ENCODE peak calls at places on chromosomes 16 and 17, in four cellular contexts. O, L, R and X are unnamed samples.

GRCh38 chr17:40316571-40317344 is 7.8 kb downstream of the RARA start:
- DNase-seq in O (peak), L (peak), R (peak), X (peak)

GRCh38 chr17:31216053-31216751 is 80.8 kb downstream of the OMG start:
- DNase-seq in O (peak), L (peak), R (no peak), X (peak)

GRCh38 chr17:63274156-63274555 is 171.9 kb downstream of the CYB561 start:
- DNase-seq in O (peak), L (peak), R (no peak), X (peak)

GRCh38 chr17:49434821-49435581 is 20.3 kb upstream of the PHB1 start:
- DNase-seq in O (peak), L (peak), R (no peak), X (peak)

GRCh38 chr16:28585674-28586073 is 11.2 kb downstream of the SULT1A2 start:
- DNase-seq in O (no peak), L (no peak), R (no peak), X (no peak)

GRCh38 chr17:31318298-31319190 is 2.9 kb downstream of the EVI2A start:
- DNase-seq in O (peak), L (peak), R (peak), X (peak)

GRCh38 chr17:61238455-61238933 is 161.1 kb upstream of the TBX2 start:
- DNase-seq in O (no peak), L (peak), R (no peak), X (no peak)

GRCh38 chr17:69485901-69486643 is 71.6 kb downstream of the MAP2K6 start:
- DNase-seq in O (peak), L (peak), R (no peak), X (no peak)

GRCh38 chr17:65117384-65118035 is 19.7 kb upstream of the RGS9 start:
- DNase-seq in O (no peak), L (no peak), R (no peak), X (no peak)

GRCh38 chr17:65121368-65121767 is 15.8 kb upstream of the RGS9 start:
- DNase-seq in O (no peak), L (no peak), R (no peak), X (no peak)

GRCh38 chr17:65123757-65124675 is 13.2 kb upstream of the RGS9 start:
- DNase-seq in O (peak), L (no peak), R (no peak), X (peak)

GRCh38 chr17:65122836-65123756 is 14.1 kb upstream of the RGS9 start:
- DNase-seq in O (peak), L (peak), R (peak), X (peak)

GRCh38 chr17:65121916-65122821 is 15.0 kb upstream of the RGS9 start:
- DNase-seq in O (no peak), L (no peak), R (no peak), X (no peak)
- H3K4me3 ChIP-seq in O (peak), L (no peak), R (peak), X (no peak)

DNA sequence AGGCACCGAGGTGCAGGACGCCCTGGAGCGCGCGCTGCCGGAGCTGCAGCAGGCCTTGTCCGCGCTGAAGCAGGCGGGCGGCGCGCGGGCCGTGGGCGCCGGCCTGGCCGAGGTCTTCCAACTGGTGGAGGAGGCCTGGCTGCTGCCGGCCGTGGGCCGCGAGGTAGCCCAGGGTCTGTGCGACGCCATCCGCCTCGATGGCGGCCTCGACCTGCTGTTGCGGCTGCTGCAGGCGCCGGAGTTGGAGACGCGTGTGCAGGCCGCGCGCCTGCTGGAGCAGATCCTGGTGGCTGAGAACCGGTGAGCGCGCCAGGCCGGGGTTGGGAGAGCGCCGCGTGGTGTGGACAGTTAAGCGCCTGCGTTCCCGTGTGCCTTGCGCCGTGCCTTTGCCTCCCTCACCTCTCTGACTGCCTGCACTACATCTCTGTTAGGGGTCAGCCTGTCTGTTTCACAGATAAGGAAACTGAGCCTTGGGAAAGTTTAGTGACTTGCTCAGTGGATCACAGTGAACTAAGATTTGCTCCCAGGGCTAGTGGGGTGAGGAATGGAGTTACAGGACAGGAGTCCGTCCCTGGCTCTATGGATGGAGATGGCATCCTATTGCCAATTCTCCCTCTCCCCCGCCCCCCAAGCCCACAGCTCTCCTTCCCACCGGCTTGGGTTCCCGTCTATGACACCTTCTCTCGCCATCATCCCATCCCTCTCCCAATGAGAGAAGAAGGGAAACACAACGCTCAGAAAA is 880 bp downstream of the SARM1 start:
- DNase-seq in O (no peak), L (peak), R (no peak), X (peak)
- H3K4me3 ChIP-seq in O (peak), L (peak), R (peak), X (peak)

GRCh38 chr17:55268649-55269480 is 4.1 kb downstream of the HLF start:
- DNase-seq in O (no peak), L (no peak), R (no peak), X (no peak)

GRCh38 chr17:55265434-55266021 is 768 bp downstream of the HLF start:
- DNase-seq in O (no peak), L (no peak), R (no peak), X (no peak)

GRCh38 chr17:55266051-55266957 is 1.5 kb downstream of the HLF start:
- DNase-seq in O (no peak), L (no peak), R (no peak), X (no peak)

GRCh38 chr17:55267777-55268648 is 3.3 kb downstream of the HLF start:
- DNase-seq in O (no peak), L (no peak), R (no peak), X (no peak)

GRCh38 chr17:55266958-55267688 is 2.4 kb downstream of the HLF start:
- DNase-seq in O (no peak), L (no peak), R (no peak), X (no peak)
- H3K4me3 ChIP-seq in O (no peak), L (no peak), R (no peak), X (no peak)

GRCh38 chr17:37520174-37520573 is 30.5 kb downstream of the DUSP14 start:
- DNase-seq in O (no peak), L (no peak), R (no peak), X (no peak)

GRCh38 chr17:37521821-37522220 is 32.1 kb downstream of the DUSP14 start:
- DNase-seq in O (no peak), L (no peak), R (no peak), X (no peak)

GRCh38 chr17:37518816-37519215 is 29.1 kb downstream of the DUSP14 start:
- DNase-seq in O (peak), L (no peak), R (no peak), X (peak)

GRCh38 chr17:37516131-37516561 is 26.5 kb downstream of the DUSP14 start:
- DNase-seq in O (peak), L (peak), R (no peak), X (no peak)

DNA sequence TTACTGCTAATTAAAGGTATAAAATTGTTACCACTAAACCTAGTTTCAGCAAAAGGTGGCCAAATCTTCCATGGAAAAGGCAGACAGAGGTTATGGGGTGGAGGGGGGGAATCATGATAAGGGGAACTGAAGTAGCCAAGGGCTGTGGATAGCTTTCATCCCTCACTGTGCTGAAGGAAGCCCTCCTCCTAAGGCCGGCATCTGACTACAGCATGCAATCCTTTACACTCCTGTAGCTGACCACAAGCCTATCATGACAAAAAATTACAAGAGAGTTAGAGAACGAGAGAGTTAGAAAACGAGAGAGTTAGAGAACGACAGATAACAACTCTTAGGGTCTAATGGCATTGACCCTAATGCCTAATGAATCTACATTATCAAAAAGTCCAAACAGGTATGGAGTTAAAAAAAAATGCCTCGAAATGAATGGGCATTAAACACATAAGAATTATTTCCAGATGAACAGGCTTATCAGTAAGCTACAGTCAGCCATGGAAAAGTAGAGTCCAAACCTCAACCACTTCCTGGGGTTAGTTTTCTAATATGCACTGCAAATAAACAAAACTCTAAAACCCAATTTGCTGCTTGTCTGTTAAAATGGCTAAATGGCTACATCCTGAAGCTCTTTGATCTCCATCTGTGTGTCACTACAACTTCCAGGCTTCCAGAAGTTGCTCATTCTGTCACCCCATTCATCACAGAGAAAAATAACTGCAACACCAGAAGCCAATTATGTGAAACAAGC is 29.7 kb downstream of the DUSP14 start:
- DNase-seq in O (peak), L (peak), R (no peak), X (peak)
- H3K4me3 ChIP-seq in O (no peak), L (no peak), R (no peak), X (no peak)

GRCh38 chr17:36935681-36936454 is 1.4 kb upstream of the LHX1 start:
- DNase-seq in O (no peak), L (no peak), R (no peak), X (no peak)

GRCh38 chr17:36932383-36933173 is 4.7 kb upstream of the LHX1 start:
- DNase-seq in O (no peak), L (no peak), R (no peak), X (no peak)

GRCh38 chr17:36933174-36934143 is 3.8 kb upstream of the LHX1 start:
- DNase-seq in O (no peak), L (no peak), R (no peak), X (no peak)

GRCh38 chr17:36934759-36935630 is 2.3 kb upstream of the LHX1 start:
- DNase-seq in O (no peak), L (no peak), R (no peak), X (no peak)

DNA sequence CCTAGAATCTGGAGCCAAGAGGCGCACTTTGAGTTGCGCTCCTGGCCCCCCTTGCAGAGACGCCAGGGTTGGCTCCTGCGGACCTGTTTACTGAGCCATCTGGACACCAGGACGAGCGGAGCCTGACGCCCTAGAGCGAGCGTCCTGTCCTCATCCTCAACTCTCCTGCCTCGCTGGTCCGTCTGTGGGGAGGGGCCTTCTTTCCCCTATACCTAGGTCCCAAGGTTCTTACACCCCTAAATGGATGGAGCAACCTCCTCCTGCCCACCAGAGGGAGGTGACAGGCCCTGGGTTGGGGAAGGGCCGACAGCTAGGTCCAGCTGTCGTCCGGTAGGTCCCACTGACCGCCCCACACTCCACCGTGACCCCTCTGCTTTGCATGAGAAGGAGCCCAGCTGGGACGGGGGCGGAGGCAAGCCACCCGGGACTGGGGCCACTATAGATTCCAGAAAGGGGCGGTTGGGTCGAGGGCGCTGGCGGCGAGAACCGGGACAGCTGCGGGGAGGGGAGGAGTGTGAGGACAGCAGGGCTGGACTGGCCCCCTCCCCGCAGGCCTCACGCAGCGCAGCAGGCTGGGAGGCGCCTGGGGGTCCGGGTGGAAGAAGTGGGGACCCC is 3.0 kb upstream of the LHX1 start:
- DNase-seq in O (no peak), L (no peak), R (no peak), X (no peak)
- H3K4me3 ChIP-seq in O (no peak), L (no peak), R (no peak), X (no peak)

GRCh38 chr17:2171725-2172446 is 117.0 kb downstream of the HIC1 start:
- DNase-seq in O (peak), L (peak), R (peak), X (peak)
- H3K4me3 ChIP-seq in O (peak), L (peak), R (no peak), X (peak)

DNA sequence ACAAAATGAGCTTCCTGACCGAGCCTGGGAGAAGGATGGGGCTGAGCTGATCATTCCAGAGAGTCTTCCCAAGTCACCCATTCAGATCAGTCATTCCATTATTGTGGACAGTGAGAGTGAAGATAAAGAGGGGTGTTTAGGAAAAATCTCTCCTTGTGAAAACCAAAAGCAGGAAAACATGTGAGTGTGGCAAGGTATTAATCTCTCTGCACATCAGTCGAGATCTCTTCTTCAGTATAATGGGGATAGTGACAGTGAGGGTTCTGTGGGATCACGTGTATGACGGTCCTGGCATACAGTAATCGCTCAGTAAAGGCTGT is 35.4 kb downstream of the CHD9 start:
- DNase-seq in O (no peak), L (no peak), R (no peak), X (no peak)
- H3K4me3 ChIP-seq in O (no peak), L (peak), R (no peak), X (no peak)

GRCh38 chr17:68197091-68197996 is 50.5 kb upstream of the AMZ2 start:
- DNase-seq in O (no peak), L (no peak), R (no peak), X (no peak)
- H3K4me3 ChIP-seq in O (no peak), L (no peak), R (no peak), X (no peak)

GRCh38 chr17:14297161-14297851 is 3.6 kb upstream of the HS3ST3B1 start:
- DNase-seq in O (peak), L (peak), R (no peak), X (peak)
- H3K4me3 ChIP-seq in O (peak), L (peak), R (no peak), X (peak)

GRCh38 chr16:2857451-2858244 is at the start of gene PRSS22:
- DNase-seq in O (peak), L (no peak), R (no peak), X (no peak)

GRCh38 chr16:2856061-2856670 is 1.8 kb downstream of the PRSS22 start:
- DNase-seq in O (no peak), L (no peak), R (no peak), X (no peak)

GRCh38 chr16:2859686-2860265 is 1.8 kb upstream of the PRSS22 start:
- DNase-seq in O (no peak), L (no peak), R (no peak), X (no peak)

GRCh38 chr16:2856686-2857450 is 1.1 kb downstream of the PRSS22 start:
- DNase-seq in O (no peak), L (no peak), R (no peak), X (no peak)

DNA sequence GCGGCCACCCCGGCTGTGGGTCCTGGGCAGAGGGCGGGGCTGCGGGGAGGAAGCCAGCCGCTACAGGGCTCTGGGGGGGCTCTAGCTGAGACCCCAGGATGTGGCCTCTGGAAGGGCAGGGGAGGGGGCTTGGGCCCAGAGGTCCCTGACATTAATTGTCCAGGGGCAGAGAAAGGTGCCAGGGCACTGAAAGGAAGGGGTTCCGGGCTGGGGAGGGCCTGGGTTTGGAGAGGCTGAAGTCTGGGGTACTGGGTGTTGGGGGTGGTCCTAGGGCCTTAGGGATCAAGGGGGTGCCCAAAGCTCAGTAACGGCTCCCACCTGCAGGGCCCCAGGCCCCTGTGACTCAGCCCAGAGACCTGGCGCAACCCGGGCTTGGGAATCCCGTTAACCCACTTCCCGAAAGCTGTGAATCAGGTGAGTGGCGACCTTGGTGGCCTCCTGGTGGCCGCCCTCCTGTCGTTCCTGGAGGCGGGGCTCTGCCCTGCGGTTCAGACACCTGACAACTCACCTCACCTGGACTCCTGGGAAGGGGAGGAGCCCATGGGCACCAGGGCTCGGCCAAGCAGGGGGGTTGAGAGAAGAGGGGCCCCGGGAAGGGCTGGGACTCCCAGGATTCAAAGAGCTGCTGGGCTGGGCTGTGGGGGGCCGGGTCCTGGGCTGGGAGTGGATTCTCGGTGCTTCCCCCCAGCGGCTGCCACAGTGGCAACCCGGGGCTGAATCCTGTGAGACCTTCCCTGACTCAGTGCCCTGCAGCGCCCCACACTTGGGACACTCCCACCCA is 465 bp upstream of the PRSS22 start:
- DNase-seq in O (no peak), L (no peak), R (no peak), X (no peak)
- H3K4me3 ChIP-seq in O (no peak), L (no peak), R (no peak), X (no peak)